ENCODE peak calls at places on chromosomes 11 and 22, in six cellular contexts. J, C, E, T, R and L are unnamed samples.

GRCh38 chr11:2742201-2742600 is 42.4 kb upstream of the KCNQ1OT1 start:
- DNase-seq in C (no peak), R (no peak), T (no peak), E (no peak), J (peak), L (peak)

GRCh38 chr11:110432713-110433392 is 3.1 kb downstream of the FDX1 start:
- DNase-seq in J (no peak), T (no peak), C (peak), E (no peak), R (no peak), L (no peak)

GRCh38 chr11:64250875-64251721 is at the start of gene PLCB3:
- DNase-seq in T (no peak), R (no peak), C (peak), E (peak), J (no peak), L (peak)

GRCh38 chr11:23078289-23078971 is 218.2 kb upstream of the CCDC179 start:
- DNase-seq in R (peak), C (peak), T (no peak), J (no peak), E (no peak), L (no peak)

GRCh38 chr11:3723014-3723708 is 52.0 kb upstream of the CHRNA10 start:
- DNase-seq in T (no peak), E (no peak), J (no peak), C (peak), R (peak), L (no peak)

GRCh38 chr22:42177891-42178336 is 47.3 kb upstream of the CYP2D6 start:
- DNase-seq in E (no peak), T (no peak), J (no peak), C (no peak), R (no peak), L (no peak)

GRCh38 chr11:64297722-64298358 is 2.3 kb upstream of the CATSPERZ start:
- DNase-seq in E (peak), T (no peak), J (no peak), R (no peak), C (no peak), L (no peak)

GRCh38 chr11:75588067-75588481 is 26.0 kb downstream of the SERPINH1 start:
- DNase-seq in J (peak), E (no peak), R (no peak), C (no peak), T (no peak), L (no peak)

GRCh38 chr22:32518848-32519247 is 44.2 kb downstream of the FBXO7 start:
- DNase-seq in E (no peak), J (no peak), T (no peak), R (no peak), C (peak), L (no peak)